ENCODE peak calls at places on chromosome 7, in nine cellular contexts. One of them, this sample, is unnamed.

GRCh38 chr7:84688671-84689070 is 494.1 kb upstream of the SEMA3A start:
- DNase-seq in stimulated activated CD4-positive, alpha-beta T cell treated with anti-CD3 and anti-CD28 coated beads, TNF-alpha, amount 100 ng/mL, for 4 hours: no peak
- DNase-seq in CD8-positive, alpha-beta memory T cell: no peak
- DNase-seq in HuH-7.5: no peak
- DNase-seq in lower lobe of right lung: no peak
- DNase-seq in Kasumi-1: no peak
- DNase-seq in adipocyte: peak
- DNase-seq in activated CD4-positive, CD25-positive, alpha-beta regulatory T cell: no peak
- DNase-seq in activated T-helper 1 cell treated with anti-CD3 and anti-CD28 coated beads, Interleukin-12 subunit alpha, Interleukin-12 subunit beta, Interleukin-2, Interleukin-4 antibody, amounts not matched to agents 30 ng/mL and 10 ng/mL and 1 ng/mL, durations not matched to agents 14 hours and 24 hours and 36 hours: no peak
- DNase-seq in this sample: no peak

GRCh38 chr7:38478404-38478803 is 152.8 kb downstream of the AMPH start:
- DNase-seq in activated CD4-positive, CD25-positive, alpha-beta regulatory T cell: no peak
- DNase-seq in adipocyte: peak
- DNase-seq in CD8-positive, alpha-beta memory T cell: no peak
- DNase-seq in stimulated activated CD4-positive, alpha-beta T cell treated with anti-CD3 and anti-CD28 coated beads, TNF-alpha, amount 100 ng/mL, for 4 hours: no peak
- DNase-seq in Kasumi-1: no peak
- DNase-seq in activated T-helper 1 cell treated with anti-CD3 and anti-CD28 coated beads, Interleukin-12 subunit alpha, Interleukin-12 subunit beta, Interleukin-2, Interleukin-4 antibody, amounts not matched to agents 30 ng/mL and 10 ng/mL and 1 ng/mL, durations not matched to agents 14 hours and 24 hours and 36 hours: no peak
- DNase-seq in HuH-7.5: no peak
- DNase-seq in lower lobe of right lung: no peak
- DNase-seq in this sample: no peak

GRCh38 chr7:70728873-70729552 is 402.9 kb upstream of the GALNT17 start:
- DNase-seq in activated T-helper 1 cell treated with anti-CD3 and anti-CD28 coated beads, Interleukin-12 subunit alpha, Interleukin-12 subunit beta, Interleukin-2, Interleukin-4 antibody, amounts not matched to agents 30 ng/mL and 10 ng/mL and 1 ng/mL, durations not matched to agents 14 hours and 24 hours and 36 hours: no peak
- DNase-seq in stimulated activated CD4-positive, alpha-beta T cell treated with anti-CD3 and anti-CD28 coated beads, TNF-alpha, amount 100 ng/mL, for 4 hours: no peak
- DNase-seq in lower lobe of right lung: no peak
- DNase-seq in adipocyte: peak
- DNase-seq in activated CD4-positive, CD25-positive, alpha-beta regulatory T cell: no peak
- DNase-seq in CD8-positive, alpha-beta memory T cell: no peak
- DNase-seq in Kasumi-1: no peak
- DNase-seq in HuH-7.5: no peak
- DNase-seq in this sample: no peak

GRCh38 chr7:31120800-31121513 is 68.8 kb downstream of the ADCYAP1R1 start:
- DNase-seq in lower lobe of right lung: no peak
- DNase-seq in CD8-positive, alpha-beta memory T cell: no peak
- DNase-seq in Kasumi-1: no peak
- DNase-seq in adipocyte: no peak
- DNase-seq in HuH-7.5: no peak
- DNase-seq in stimulated activated CD4-positive, alpha-beta T cell treated with anti-CD3 and anti-CD28 coated beads, TNF-alpha, amount 100 ng/mL, for 4 hours: no peak
- DNase-seq in activated CD4-positive, CD25-positive, alpha-beta regulatory T cell: no peak
- DNase-seq in activated T-helper 1 cell treated with anti-CD3 and anti-CD28 coated beads, Interleukin-12 subunit alpha, Interleukin-12 subunit beta, Interleukin-2, Interleukin-4 antibody, amounts not matched to agents 30 ng/mL and 10 ng/mL and 1 ng/mL, durations not matched to agents 14 hours and 24 hours and 36 hours: no peak
- DNase-seq in this sample: no peak

GRCh38 chr7:105682331-105683070 is 101.2 kb upstream of the EFCAB10 start:
- DNase-seq in lower lobe of right lung: no peak
- DNase-seq in stimulated activated CD4-positive, alpha-beta T cell treated with anti-CD3 and anti-CD28 coated beads, TNF-alpha, amount 100 ng/mL, for 4 hours: no peak
- DNase-seq in activated CD4-positive, CD25-positive, alpha-beta regulatory T cell: no peak
- DNase-seq in HuH-7.5: no peak
- DNase-seq in Kasumi-1: no peak
- DNase-seq in activated T-helper 1 cell treated with anti-CD3 and anti-CD28 coated beads, Interleukin-12 subunit alpha, Interleukin-12 subunit beta, Interleukin-2, Interleukin-4 antibody, amounts not matched to agents 30 ng/mL and 10 ng/mL and 1 ng/mL, durations not matched to agents 14 hours and 24 hours and 36 hours: no peak
- DNase-seq in CD8-positive, alpha-beta memory T cell: no peak
- DNase-seq in adipocyte: peak
- DNase-seq in this sample: no peak

GRCh38 chr7:145903658-145904057 is 212.9 kb upstream of the CNTNAP2 start:
- DNase-seq in stimulated activated CD4-positive, alpha-beta T cell treated with anti-CD3 and anti-CD28 coated beads, TNF-alpha, amount 100 ng/mL, for 4 hours: no peak
- DNase-seq in adipocyte: no peak
- DNase-seq in HuH-7.5: no peak
- DNase-seq in CD8-positive, alpha-beta memory T cell: no peak
- DNase-seq in lower lobe of right lung: no peak
- DNase-seq in activated CD4-positive, CD25-positive, alpha-beta regulatory T cell: no peak
- DNase-seq in Kasumi-1: no peak
- DNase-seq in activated T-helper 1 cell treated with anti-CD3 and anti-CD28 coated beads, Interleukin-12 subunit alpha, Interleukin-12 subunit beta, Interleukin-2, Interleukin-4 antibody, amounts not matched to agents 30 ng/mL and 10 ng/mL and 1 ng/mL, durations not matched to agents 14 hours and 24 hours and 36 hours: no peak
- DNase-seq in this sample: no peak

GRCh38 chr7:116468534-116468933 is 31.0 kb upstream of the CAV2 start:
- DNase-seq in stimulated activated CD4-positive, alpha-beta T cell treated with anti-CD3 and anti-CD28 coated beads, TNF-alpha, amount 100 ng/mL, for 4 hours: no peak
- DNase-seq in CD8-positive, alpha-beta memory T cell: no peak
- DNase-seq in lower lobe of right lung: no peak
- DNase-seq in adipocyte: no peak
- DNase-seq in HuH-7.5: no peak
- DNase-seq in Kasumi-1: no peak
- DNase-seq in activated T-helper 1 cell treated with anti-CD3 and anti-CD28 coated beads, Interleukin-12 subunit alpha, Interleukin-12 subunit beta, Interleukin-2, Interleukin-4 antibody, amounts not matched to agents 30 ng/mL and 10 ng/mL and 1 ng/mL, durations not matched to agents 14 hours and 24 hours and 36 hours: no peak
- DNase-seq in activated CD4-positive, CD25-positive, alpha-beta regulatory T cell: no peak
- DNase-seq in this sample: no peak

GRCh38 chr7:122675011-122675410 is 23.9 kb downstream of the RNF133 start:
- DNase-seq in stimulated activated CD4-positive, alpha-beta T cell treated with anti-CD3 and anti-CD28 coated beads, TNF-alpha, amount 100 ng/mL, for 4 hours: no peak
- DNase-seq in lower lobe of right lung: no peak
- DNase-seq in CD8-positive, alpha-beta memory T cell: no peak
- DNase-seq in adipocyte: peak
- DNase-seq in activated CD4-positive, CD25-positive, alpha-beta regulatory T cell: no peak
- DNase-seq in Kasumi-1: no peak
- DNase-seq in HuH-7.5: no peak
- DNase-seq in activated T-helper 1 cell treated with anti-CD3 and anti-CD28 coated beads, Interleukin-12 subunit alpha, Interleukin-12 subunit beta, Interleukin-2, Interleukin-4 antibody, amounts not matched to agents 30 ng/mL and 10 ng/mL and 1 ng/mL, durations not matched to agents 14 hours and 24 hours and 36 hours: no peak
- DNase-seq in this sample: no peak

GRCh38 chr7:2723138-2723850 is 35.3 kb downstream of the AMZ1 start:
- DNase-seq in activated CD4-positive, CD25-positive, alpha-beta regulatory T cell: no peak
- DNase-seq in HuH-7.5: no peak
- DNase-seq in activated T-helper 1 cell treated with anti-CD3 and anti-CD28 coated beads, Interleukin-12 subunit alpha, Interleukin-12 subunit beta, Interleukin-2, Interleukin-4 antibody, amounts not matched to agents 30 ng/mL and 10 ng/mL and 1 ng/mL, durations not matched to agents 14 hours and 24 hours and 36 hours: no peak
- DNase-seq in Kasumi-1: no peak
- DNase-seq in lower lobe of right lung: peak
- DNase-seq in stimulated activated CD4-positive, alpha-beta T cell treated with anti-CD3 and anti-CD28 coated beads, TNF-alpha, amount 100 ng/mL, for 4 hours: no peak
- DNase-seq in CD8-positive, alpha-beta memory T cell: no peak
- DNase-seq in adipocyte: no peak
- DNase-seq in this sample: no peak

GRCh38 chr7:151390594-151391357 is 19.1 kb downstream of the WDR86 start:
- DNase-seq in activated CD4-positive, CD25-positive, alpha-beta regulatory T cell: no peak
- DNase-seq in Kasumi-1: no peak
- DNase-seq in HuH-7.5: no peak
- DNase-seq in activated T-helper 1 cell treated with anti-CD3 and anti-CD28 coated beads, Interleukin-12 subunit alpha, Interleukin-12 subunit beta, Interleukin-2, Interleukin-4 antibody, amounts not matched to agents 30 ng/mL and 10 ng/mL and 1 ng/mL, durations not matched to agents 14 hours and 24 hours and 36 hours: no peak
- DNase-seq in adipocyte: no peak
- DNase-seq in stimulated activated CD4-positive, alpha-beta T cell treated with anti-CD3 and anti-CD28 coated beads, TNF-alpha, amount 100 ng/mL, for 4 hours: no peak
- DNase-seq in lower lobe of right lung: peak
- DNase-seq in CD8-positive, alpha-beta memory T cell: no peak
- DNase-seq in this sample: no peak

GRCh38 chr7:2031496-2031895 is 201.2 kb downstream of the MAD1L1 start:
- DNase-seq in Kasumi-1: no peak
- DNase-seq in activated T-helper 1 cell treated with anti-CD3 and anti-CD28 coated beads, Interleukin-12 subunit alpha, Interleukin-12 subunit beta, Interleukin-2, Interleukin-4 antibody, amounts not matched to agents 30 ng/mL and 10 ng/mL and 1 ng/mL, durations not matched to agents 14 hours and 24 hours and 36 hours: no peak
- DNase-seq in adipocyte: no peak
- DNase-seq in CD8-positive, alpha-beta memory T cell: no peak
- DNase-seq in HuH-7.5: no peak
- DNase-seq in stimulated activated CD4-positive, alpha-beta T cell treated with anti-CD3 and anti-CD28 coated beads, TNF-alpha, amount 100 ng/mL, for 4 hours: no peak
- DNase-seq in lower lobe of right lung: peak
- DNase-seq in activated CD4-positive, CD25-positive, alpha-beta regulatory T cell: no peak
- DNase-seq in this sample: no peak

This sample was measured in stimulated activated naive B cell treated with anti-CD40 and anti-IgM and Interleukin-4, amounts not matched to agents 10 μg/mL and 1 μg/mL and 100 μg/mL, for 72 hours.